ENCODE peak calls at places on chromosome 19, in four cellular contexts. D, W, V and C are unnamed samples.
A peak's percentile ranks its signal among the peaks of the same experiment; 100 is the strongest.

GRCh38 chr19:8240274-8241229 is 31.4 kb downstream of the CERS4 start:
- DNase-seq in D (peak; percentile 97), W (peak; percentile 91), V (peak; percentile 71), C (peak; percentile 82)

GRCh38 chr19:51460164-51460992 is 2.1 kb upstream of the SIGLEC8 start:
- DNase-seq in D (no peak), W (no peak), V (no peak), C (no peak)

GRCh38 chr19:15259900-15260299 is 27.7 kb upstream of the EPHX3 start:
- DNase-seq in D (no peak), W (no peak), V (no peak), C (no peak)

GRCh38 chr19:46361915-46362314 is 15.0 kb downstream of the PPP5C start:
- DNase-seq in D (no peak), W (peak; percentile 22), V (no peak), C (no peak)

GRCh38 chr19:5046339-5047039 is 77.6 kb downstream of the KDM4B start:
- DNase-seq in D (no peak), W (peak; percentile 60), V (no peak), C (no peak)

GRCh38 chr19:36528921-36529518 is 949 bp upstream of the ZNF260 start:
- DNase-seq in D (no peak), W (no peak), V (no peak), C (no peak)

GRCh38 chr19:52464798-52465470 is 11.6 kb downstream of the ZNF578 start:
- DNase-seq in D (no peak), W (no peak), V (no peak), C (no peak)

GRCh38 chr19:54661846-54662489 is 817 bp upstream of the LILRB4 start:
- DNase-seq in D (no peak), W (no peak), V (no peak), C (no peak)

GRCh38 chr19:1785310-1785709 is 26.8 kb downstream of the ATP8B3 start:
- DNase-seq in D (no peak), W (no peak), V (no peak), C (no peak)

GRCh38 chr19:2428027-2428690 is 773 bp upstream of the TIMM13 start:
- DNase-seq in D (no peak), W (no peak), V (no peak), C (no peak)

GRCh38 chr19:50477751-50478515 is 1.3 kb upstream of the GARIN5A start:
- DNase-seq in D (no peak), W (no peak), V (no peak), C (no peak)

GRCh38 chr19:50870417-50871089 is 2.7 kb upstream of the KLK2 start:
- DNase-seq in D (no peak), W (no peak), V (no peak), C (no peak)

GRCh38 chr19:31214086-31214485 is 135.2 kb downstream of the TSHZ3 start:
- DNase-seq in D (no peak), W (peak; percentile 100), V (peak; percentile 73), C (no peak)

GRCh38 chr19:49056101-49056901 is 1.2 kb downstream of the CGB7 start:
- DNase-seq in D (peak; percentile 23), W (peak; percentile 51), V (no peak), C (no peak)

GRCh38 chr19:4014541-4015491 is 7.3 kb downstream of the PIAS4 start:
- DNase-seq in D (no peak), W (no peak), V (no peak), C (no peak)

GRCh38 chr19:55341191-55342043 is 1.7 kb downstream of the KMT5C start:
- DNase-seq in D (peak; percentile 67), W (peak; percentile 41), V (no peak), C (peak; percentile 49)

GRCh38 chr19:28425431-28425931 is 787.5 kb downstream of the UQCRFS1 start:
- DNase-seq in D (no peak), W (peak; percentile 22), V (no peak), C (no peak)

GRCh38 chr19:54573330-54573872 is at the start of gene LILRA2:
- DNase-seq in D (no peak), W (no peak), V (no peak), C (no peak)

DNA sequence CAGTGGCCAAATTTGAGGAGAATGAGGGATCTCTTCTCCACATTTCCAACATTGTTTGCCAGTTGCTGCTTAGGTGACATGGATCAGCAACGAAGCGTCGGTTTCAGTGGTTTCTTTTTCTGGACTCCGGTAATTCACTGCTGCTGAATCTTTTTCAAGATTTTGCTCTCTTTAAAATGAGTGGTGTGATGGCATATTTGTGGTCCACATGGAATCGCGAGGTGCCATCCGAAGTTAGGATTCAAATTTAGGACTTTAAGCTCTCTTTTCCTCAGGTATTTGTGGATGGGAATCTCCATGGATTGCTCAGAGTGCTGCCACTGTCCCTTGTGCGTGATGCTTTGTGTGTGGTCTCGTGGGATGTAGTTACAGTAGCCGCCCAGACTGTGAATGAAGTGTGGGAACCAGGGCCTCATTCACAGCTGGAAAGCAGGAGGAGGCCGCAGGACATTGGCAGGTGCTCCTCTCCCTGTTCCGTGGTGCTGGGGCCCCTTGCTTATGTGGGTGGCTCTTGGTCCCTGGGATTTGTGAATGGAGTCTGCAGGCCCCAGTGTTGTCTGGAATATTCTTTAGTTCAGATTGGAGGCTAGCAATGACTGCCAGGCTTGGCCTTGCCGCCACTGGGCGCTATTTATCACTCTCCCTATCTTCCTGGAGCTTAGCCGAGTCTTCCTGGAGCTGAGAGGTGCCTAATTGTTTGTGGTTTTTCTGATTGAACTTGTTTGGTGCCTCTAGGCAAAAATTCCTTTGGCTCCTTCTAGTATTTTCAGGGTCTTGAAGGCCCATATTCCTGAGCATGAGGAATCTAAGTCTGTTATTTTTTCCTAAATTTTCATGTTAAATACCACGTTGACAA is 1.5 kb downstream of the ILF3 start:
- DNase-seq in D (no peak), W (peak; percentile 26), V (no peak), C (no peak)
- TF ChIP-seq CTCF in D (no peak), W (no peak), V (no peak), C (no peak)

GRCh38 chr19:44894946-44895345 is 3.9 kb downstream of the TOMM40 start:
- DNase-seq in D (no peak), W (no peak), V (no peak), C (no peak)
- TF ChIP-seq CTCF in D (no peak), W (no peak), V (no peak), C (no peak)

GRCh38 chr19:13925990-13926389 is 12.2 kb downstream of the PODNL1 start:
- DNase-seq in D (no peak), W (no peak), V (no peak), C (no peak)
- TF ChIP-seq CTCF in D (no peak), W (no peak), V (no peak), C (no peak)

GRCh38 chr19:43105496-43105895 is 23.0 kb upstream of the PSG2 start:
- DNase-seq in D (no peak), W (no peak), V (no peak), C (no peak)

DNA sequence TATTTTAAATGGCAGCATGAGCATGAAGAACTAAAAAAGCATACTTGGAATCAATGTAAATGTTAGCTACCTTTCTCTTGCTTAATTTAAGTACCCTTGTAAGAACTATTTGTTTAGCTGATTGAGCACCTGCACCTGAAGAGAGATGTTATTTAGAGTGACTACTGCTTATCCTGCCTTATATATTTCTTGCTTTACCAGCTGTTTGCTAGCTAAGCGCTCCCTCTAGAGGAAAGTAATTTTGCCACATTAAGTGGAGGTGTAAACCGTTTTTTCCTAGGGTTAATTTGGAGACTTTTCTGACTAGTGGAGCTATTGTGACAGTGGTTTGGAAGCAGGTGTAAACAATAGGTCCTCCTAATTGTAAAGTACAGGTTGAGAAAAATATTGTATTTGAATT is 19.4 kb upstream of the PSG2 start:
- DNase-seq in D (no peak), W (no peak), V (no peak), C (no peak)
- TF ChIP-seq CTCF in D (no peak), W (no peak), V (no peak), C (no peak)

GRCh38 chr19:33501957-33502356 is 19.6 kb downstream of the PEPD start:
- DNase-seq in D (no peak), W (no peak), V (no peak), C (no peak)
- TF ChIP-seq CTCF in D (no peak), W (no peak), V (no peak), C (no peak)

DNA sequence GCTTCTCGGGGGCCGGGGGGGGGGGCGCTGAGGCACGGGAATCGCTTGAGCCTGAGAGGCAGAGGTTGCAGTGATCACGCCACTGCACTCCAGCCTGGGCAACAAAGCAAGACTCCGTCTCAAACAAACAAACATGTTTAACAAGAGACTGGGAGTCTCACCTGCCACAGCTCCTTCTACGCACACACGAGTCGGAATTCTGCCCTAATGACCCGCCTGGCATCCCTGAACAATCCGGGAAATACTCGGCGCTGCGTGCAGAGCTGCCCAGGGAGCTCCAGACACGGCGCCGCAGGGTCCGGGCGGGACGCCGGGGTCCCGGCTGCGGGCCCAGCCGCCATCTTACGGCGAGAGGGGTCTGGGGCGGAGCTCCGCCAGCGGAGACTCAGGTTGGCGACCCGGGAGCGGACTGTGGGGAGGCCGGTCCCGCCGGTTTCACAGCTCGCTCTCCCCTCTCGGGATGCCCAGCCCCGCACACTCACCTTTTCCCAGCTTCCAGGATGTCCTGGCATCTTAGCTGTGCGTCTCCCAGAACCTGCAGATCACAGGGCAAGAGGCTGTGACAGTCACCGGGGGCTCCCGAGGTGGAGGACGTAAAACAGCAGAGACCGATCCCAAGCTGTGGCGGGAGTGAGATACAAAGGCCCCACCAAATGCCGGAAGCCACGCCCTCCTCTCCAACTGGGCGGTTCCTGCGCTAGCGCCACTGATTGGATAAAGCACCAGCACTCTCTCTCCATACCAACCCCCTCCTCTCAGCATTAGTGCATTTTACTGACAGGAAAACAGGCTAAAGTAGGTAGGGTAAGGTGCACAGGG is 23.6 kb upstream of the ZNF724 start:
- DNase-seq in D (peak; percentile 92), W (peak; percentile 90), V (peak; percentile 88), C (peak; percentile 83)
- TF ChIP-seq CTCF in D (no peak), W (no peak), V (no peak), C (no peak)

GRCh38 chr19:41894350-41894749 is 11.4 kb downstream of the ARHGEF1 start:
- DNase-seq in D (no peak), W (no peak), V (no peak), C (no peak)

GRCh38 chr19:41895745-41896580 is 13.0 kb downstream of the ARHGEF1 start:
- DNase-seq in D (no peak), W (no peak), V (no peak), C (no peak)

GRCh38 chr19:41896581-41896942 is 13.6 kb downstream of the ARHGEF1 start:
- DNase-seq in D (no peak), W (no peak), V (no peak), C (no peak)

GRCh38 chr19:41892173-41892902 is 9.4 kb downstream of the ARHGEF1 start:
- DNase-seq in D (no peak), W (no peak), V (no peak), C (no peak)

GRCh38 chr19:41893899-41894298 is 10.9 kb downstream of the ARHGEF1 start:
- DNase-seq in D (no peak), W (no peak), V (no peak), C (no peak)
- TF ChIP-seq CTCF in D (no peak), W (peak; percentile 16), V (no peak), C (no peak)